ENCODE peak calls at places on chromosomes 2 and 18, in seven cellular contexts. One of them, this sample, is unnamed. For H3K36me3 and H3K4me1, the result is how much of the 10 kb centered on the place peaks cover.

GRCh38 chr2:95526360-95527341 is 42.1 kb upstream of the TRIM43B start:
- DNase-seq in tibial artery: peak
- DNase-seq in body of pancreas: peak
- DNase-seq in fibroblast of lung: peak
- DNase-seq in heart right ventricle: peak
- DNase-seq in neural progenitor cell: no peak
- DNase-seq in neuronal stem cell: no peak
- DNase-seq in this sample: peak

GRCh38 chr2:223943561-223944008 is 1.6 kb downstream of the WDFY1 start:
- DNase-seq in neural progenitor cell: no peak
- DNase-seq in tibial artery: no peak
- DNase-seq in neuronal stem cell: no peak
- DNase-seq in fibroblast of lung: peak
- DNase-seq in heart right ventricle: no peak
- DNase-seq in body of pancreas: no peak
- DNase-seq in this sample: no peak

GRCh38 chr2:136013962-136014361 is 28.5 kb upstream of the DARS1 start:
- DNase-seq in neural progenitor cell: no peak
- DNase-seq in heart right ventricle: no peak
- DNase-seq in body of pancreas: no peak
- DNase-seq in tibial artery: no peak
- DNase-seq in fibroblast of lung: no peak
- DNase-seq in neuronal stem cell: no peak
- DNase-seq in this sample: no peak

GRCh38 chr2:121596221-121597080 is 52.8 kb downstream of the CLASP1 start:
- DNase-seq in body of pancreas: peak
- DNase-seq in heart right ventricle: no peak
- DNase-seq in fibroblast of lung: peak
- DNase-seq in neural progenitor cell: peak
- DNase-seq in neuronal stem cell: no peak
- DNase-seq in tibial artery: peak
- DNase-seq in this sample: no peak

GRCh38 chr2:54336136-54336976 is 80.3 kb upstream of the TSPYL6 start:
- DNase-seq in body of pancreas: no peak
- DNase-seq in neuronal stem cell: no peak
- DNase-seq in neural progenitor cell: no peak
- DNase-seq in heart right ventricle: no peak
- DNase-seq in tibial artery: no peak
- DNase-seq in fibroblast of lung: peak
- DNase-seq in this sample: no peak

GRCh38 chr2:25369876-25370275 is 28.2 kb upstream of the DNMT3A start:
- DNase-seq in heart right ventricle: no peak
- DNase-seq in neural progenitor cell: no peak
- DNase-seq in fibroblast of lung: no peak
- DNase-seq in body of pancreas: no peak
- DNase-seq in tibial artery: no peak
- DNase-seq in neuronal stem cell: no peak
- DNase-seq in this sample: no peak

GRCh38 chr2:2464095-2464494 is 133.0 kb upstream of the MYT1L start:
- DNase-seq in neural progenitor cell: no peak
- DNase-seq in heart right ventricle: no peak
- DNase-seq in neuronal stem cell: no peak
- DNase-seq in fibroblast of lung: peak
- DNase-seq in body of pancreas: no peak
- DNase-seq in tibial artery: no peak
- DNase-seq in this sample: no peak

GRCh38 chr2:209549589-209549988 is 125.7 kb downstream of the MAP2 start:
- DNase-seq in heart right ventricle: no peak
- DNase-seq in neuronal stem cell: no peak
- DNase-seq in neural progenitor cell: no peak
- DNase-seq in fibroblast of lung: no peak
- DNase-seq in body of pancreas: no peak
- DNase-seq in tibial artery: no peak
- DNase-seq in this sample: no peak

GRCh38 chr2:69816923-69817542 is 12.4 kb upstream of the GMCL1 start:
- DNase-seq in neural progenitor cell: peak
- DNase-seq in body of pancreas: peak
- DNase-seq in neuronal stem cell: peak
- DNase-seq in fibroblast of lung: peak
- DNase-seq in tibial artery: peak
- DNase-seq in heart right ventricle: no peak
- DNase-seq in this sample: peak

DNA sequence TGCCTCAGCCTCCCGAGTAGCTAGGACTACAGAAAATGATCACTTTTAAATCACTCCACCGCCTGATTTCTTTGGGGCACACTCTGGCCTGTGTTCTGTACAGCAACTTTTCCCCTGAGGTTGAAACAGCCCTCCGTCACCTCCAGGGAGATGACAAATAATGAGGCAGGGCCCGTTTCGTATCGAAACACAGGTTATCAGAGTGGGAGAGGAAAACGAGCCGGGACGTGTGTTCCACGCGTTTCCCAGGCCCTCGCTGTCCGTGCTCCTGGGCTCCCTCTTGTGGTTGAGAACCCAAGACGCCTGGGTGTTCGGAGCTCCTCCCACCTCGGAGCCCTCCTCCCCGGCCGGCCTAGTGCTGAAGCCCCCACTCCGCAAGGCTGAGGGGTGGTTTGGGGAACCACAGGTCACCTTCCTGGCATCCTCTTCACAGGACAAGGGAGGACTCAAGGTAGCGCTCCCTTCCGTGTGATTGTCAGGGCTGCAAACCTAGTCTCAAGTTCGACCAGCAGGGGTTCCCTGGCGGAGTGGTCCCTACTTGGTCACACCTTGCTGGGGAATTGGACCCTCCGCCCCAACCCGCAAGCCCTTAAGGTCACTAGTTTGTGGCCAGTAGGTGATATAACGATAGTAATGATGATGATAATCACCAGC is 12.8 kb downstream of the ATP6V1B1 start:
- DNase-seq in heart right ventricle: peak
- DNase-seq in neuronal stem cell: no peak
- DNase-seq in tibial artery: peak
- DNase-seq in fibroblast of lung: peak
- DNase-seq in body of pancreas: peak
- DNase-seq in neural progenitor cell: peak
- DNase-seq in this sample: peak
- H3K4me3 ChIP-seq in heart right ventricle: peak
- H3K4me3 ChIP-seq in neuronal stem cell: peak
- H3K4me3 ChIP-seq in tibial artery: peak
- H3K4me3 ChIP-seq in fibroblast of lung: peak
- H3K4me3 ChIP-seq in body of pancreas: no peak
- H3K4me3 ChIP-seq in neural progenitor cell: no peak
- H3K4me3 ChIP-seq in this sample: peak

DNA sequence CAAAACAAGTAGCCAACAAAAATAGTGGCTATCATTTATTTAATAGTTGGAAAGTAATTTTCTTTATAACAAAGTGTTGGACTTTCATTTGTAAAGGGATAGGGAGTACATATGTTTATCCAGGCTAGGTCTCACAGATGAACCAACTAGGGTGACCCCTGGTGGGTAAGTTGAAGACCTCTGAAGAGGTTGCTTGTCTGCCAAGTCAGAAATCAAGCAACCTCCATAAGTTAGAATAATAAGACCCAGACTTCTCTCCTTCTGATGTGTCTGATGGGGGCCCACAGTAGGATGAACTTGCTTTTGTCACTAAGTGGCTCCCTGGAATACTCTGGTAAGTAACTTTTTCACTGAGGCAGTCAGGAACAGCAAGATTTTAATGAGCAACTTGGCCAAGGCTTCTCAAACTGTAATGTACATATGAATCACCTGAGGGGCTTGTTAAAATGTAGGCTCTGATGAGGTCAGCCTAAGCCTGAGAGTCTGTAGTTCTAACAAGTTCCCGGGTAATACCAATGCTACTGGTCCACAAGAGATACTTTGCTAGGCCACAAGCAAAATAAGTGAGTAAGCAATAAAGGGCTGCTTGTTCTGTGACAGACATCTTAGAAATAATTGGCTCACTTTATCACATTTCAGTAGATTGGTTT is 319.6 kb downstream of the PIK3C3 start:
- DNase-seq in fibroblast of lung: peak
- DNase-seq in neural progenitor cell: peak
- DNase-seq in heart right ventricle: no peak
- DNase-seq in body of pancreas: no peak
- DNase-seq in neuronal stem cell: no peak
- DNase-seq in tibial artery: no peak
- DNase-seq in this sample: no peak
- H3K36me3 ChIP-seq in fibroblast of lung: under half
- H3K36me3 ChIP-seq in neural progenitor cell: under half
- H3K36me3 ChIP-seq in heart right ventricle: under half
- H3K36me3 ChIP-seq in body of pancreas: under half
- H3K36me3 ChIP-seq in neuronal stem cell: under half
- H3K36me3 ChIP-seq in tibial artery: under half
- H3K36me3 ChIP-seq in this sample: under half

GRCh38 chr2:60888853-60889252 is 7.5 kb downstream of the REL start:
- DNase-seq in heart right ventricle: no peak
- DNase-seq in body of pancreas: no peak
- DNase-seq in neural progenitor cell: no peak
- DNase-seq in neuronal stem cell: no peak
- DNase-seq in tibial artery: no peak
- DNase-seq in fibroblast of lung: no peak
- DNase-seq in this sample: no peak
- H3K4me1 ChIP-seq in heart right ventricle: under half
- H3K4me1 ChIP-seq in body of pancreas: under half
- H3K4me1 ChIP-seq in neural progenitor cell: under half
- H3K4me1 ChIP-seq in neuronal stem cell: under half
- H3K4me1 ChIP-seq in tibial artery: under half
- H3K4me1 ChIP-seq in fibroblast of lung: under half
- H3K4me1 ChIP-seq in this sample: under half

GRCh38 chr18:34978533-34978893 is 62.7 kb upstream of the MAPRE2 start:
- DNase-seq in fibroblast of lung: no peak
- DNase-seq in body of pancreas: no peak
- DNase-seq in neural progenitor cell: no peak
- DNase-seq in tibial artery: no peak
- DNase-seq in neuronal stem cell: no peak
- DNase-seq in heart right ventricle: no peak
- DNase-seq in this sample: no peak
- H3K4me3 ChIP-seq in fibroblast of lung: peak
- H3K4me3 ChIP-seq in body of pancreas: no peak
- H3K4me3 ChIP-seq in neural progenitor cell: peak
- H3K4me3 ChIP-seq in tibial artery: peak
- H3K4me3 ChIP-seq in neuronal stem cell: peak
- H3K4me3 ChIP-seq in heart right ventricle: peak
- H3K4me3 ChIP-seq in this sample: peak

GRCh38 chr2:241656190-241656741 is 18.8 kb downstream of the ATG4B start:
- DNase-seq in neuronal stem cell: no peak
- DNase-seq in neural progenitor cell: no peak
- DNase-seq in heart right ventricle: peak
- DNase-seq in tibial artery: no peak
- DNase-seq in fibroblast of lung: no peak
- DNase-seq in body of pancreas: no peak
- DNase-seq in this sample: no peak

GRCh38 chr2:241659150-241659739 is 21.8 kb downstream of the ATG4B start:
- DNase-seq in fibroblast of lung: peak
- DNase-seq in heart right ventricle: peak
- DNase-seq in tibial artery: peak
- DNase-seq in neural progenitor cell: peak
- DNase-seq in body of pancreas: peak
- DNase-seq in neuronal stem cell: peak
- DNase-seq in this sample: peak

GRCh38 chr2:241655516-241656189 is 18.2 kb downstream of the ATG4B start:
- DNase-seq in heart right ventricle: no peak
- DNase-seq in neural progenitor cell: no peak
- DNase-seq in tibial artery: no peak
- DNase-seq in body of pancreas: no peak
- DNase-seq in neuronal stem cell: no peak
- DNase-seq in fibroblast of lung: no peak
- DNase-seq in this sample: no peak

GRCh38 chr2:241658296-241658695 is 20.8 kb downstream of the ATG4B start:
- DNase-seq in heart right ventricle: no peak
- DNase-seq in fibroblast of lung: no peak
- DNase-seq in tibial artery: no peak
- DNase-seq in body of pancreas: no peak
- DNase-seq in neuronal stem cell: no peak
- DNase-seq in neural progenitor cell: no peak
- DNase-seq in this sample: no peak

GRCh38 chr2:241657851-241658254 is 20.4 kb downstream of the ATG4B start:
- DNase-seq in body of pancreas: no peak
- DNase-seq in fibroblast of lung: no peak
- DNase-seq in neuronal stem cell: no peak
- DNase-seq in tibial artery: no peak
- DNase-seq in neural progenitor cell: no peak
- DNase-seq in heart right ventricle: no peak
- DNase-seq in this sample: no peak
- H3K36me3 ChIP-seq in body of pancreas: under half
- H3K36me3 ChIP-seq in fibroblast of lung: under half
- H3K36me3 ChIP-seq in neuronal stem cell: under half
- H3K36me3 ChIP-seq in tibial artery: half or more
- H3K36me3 ChIP-seq in neural progenitor cell: under half
- H3K36me3 ChIP-seq in heart right ventricle: under half
- H3K36me3 ChIP-seq in this sample: half or more

GRCh38 chr18:63143246-63143847 is 176.2 kb downstream of the BCL2 start:
- DNase-seq in neuronal stem cell: no peak
- DNase-seq in tibial artery: no peak
- DNase-seq in body of pancreas: no peak
- DNase-seq in heart right ventricle: no peak
- DNase-seq in fibroblast of lung: no peak
- DNase-seq in neural progenitor cell: no peak
- DNase-seq in this sample: no peak

GRCh38 chr18:63142502-63143045 is 177.0 kb downstream of the BCL2 start:
- DNase-seq in fibroblast of lung: no peak
- DNase-seq in body of pancreas: no peak
- DNase-seq in neural progenitor cell: no peak
- DNase-seq in neuronal stem cell: no peak
- DNase-seq in tibial artery: no peak
- DNase-seq in heart right ventricle: no peak
- DNase-seq in this sample: no peak

GRCh38 chr18:63146185-63146584 is 173.4 kb downstream of the BCL2 start:
- DNase-seq in fibroblast of lung: no peak
- DNase-seq in neuronal stem cell: no peak
- DNase-seq in heart right ventricle: no peak
- DNase-seq in tibial artery: no peak
- DNase-seq in neural progenitor cell: no peak
- DNase-seq in body of pancreas: no peak
- DNase-seq in this sample: no peak

GRCh38 chr18:63147010-63147409 is 172.6 kb downstream of the BCL2 start:
- DNase-seq in fibroblast of lung: no peak
- DNase-seq in neuronal stem cell: no peak
- DNase-seq in heart right ventricle: no peak
- DNase-seq in body of pancreas: no peak
- DNase-seq in tibial artery: no peak
- DNase-seq in neural progenitor cell: no peak
- DNase-seq in this sample: no peak

DNA sequence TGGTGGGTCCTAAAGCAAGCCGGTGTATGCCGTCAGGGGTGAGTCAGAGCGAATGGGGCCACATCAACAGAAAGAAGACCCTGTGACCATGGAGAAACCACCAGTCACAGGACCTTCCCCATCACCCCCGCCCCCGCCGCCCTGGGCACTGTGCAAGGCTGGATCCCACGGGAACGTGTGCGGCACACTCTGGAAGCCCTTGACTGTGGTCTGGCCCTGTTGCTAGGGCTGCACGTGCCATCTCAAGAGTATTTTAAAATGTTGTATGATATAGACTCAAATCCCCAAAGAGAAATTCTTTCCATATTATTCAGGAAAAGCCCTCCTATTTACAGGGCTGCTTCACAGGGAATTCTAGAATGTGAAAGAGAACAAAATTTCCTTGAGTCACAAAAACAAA is 174.8 kb downstream of the BCL2 start:
- DNase-seq in fibroblast of lung: no peak
- DNase-seq in body of pancreas: no peak
- DNase-seq in tibial artery: peak
- DNase-seq in heart right ventricle: no peak
- DNase-seq in neural progenitor cell: no peak
- DNase-seq in neuronal stem cell: no peak
- DNase-seq in this sample: no peak
- H3K4me1 ChIP-seq in fibroblast of lung: under half
- H3K4me1 ChIP-seq in body of pancreas: under half
- H3K4me1 ChIP-seq in tibial artery: half or more
- H3K4me1 ChIP-seq in heart right ventricle: half or more
- H3K4me1 ChIP-seq in neural progenitor cell: under half
- H3K4me1 ChIP-seq in neuronal stem cell: under half
- H3K4me1 ChIP-seq in this sample: under half

This sample was measured in right atrium auricular region.